ENCODE peak calls at places on chromosomes 2 and 18, in four cellular contexts. One of them, this sample, is unnamed.

GRCh38 chr2:27370816-27371620 is 602 bp downstream of the SNX17 start:
- DNase-seq in psoas muscle: peak
- DNase-seq in activated naive CD4-positive, alpha-beta T cell treated with anti-CD3 and anti-CD28 coated beads, Interleukin-2, amount 10 ng/mL, durations not matched to agents 7 days and 5 days: peak
- DNase-seq in ACHN: peak
- DNase-seq in this sample: peak

GRCh38 chr2:238242731-238243495 is 3.1 kb upstream of the HES6 start:
- DNase-seq in activated naive CD4-positive, alpha-beta T cell treated with anti-CD3 and anti-CD28 coated beads, Interleukin-2, amount 10 ng/mL, durations not matched to agents 7 days and 5 days: no peak
- DNase-seq in ACHN: no peak
- DNase-seq in psoas muscle: peak
- DNase-seq in this sample: no peak

GRCh38 chr2:32719933-32720716 is 92.3 kb downstream of the TTC27 start:
- DNase-seq in ACHN: no peak
- DNase-seq in activated naive CD4-positive, alpha-beta T cell treated with anti-CD3 and anti-CD28 coated beads, Interleukin-2, amount 10 ng/mL, durations not matched to agents 7 days and 5 days: no peak
- DNase-seq in psoas muscle: no peak
- DNase-seq in this sample: no peak

GRCh38 chr2:24586955-24587354 is 95.9 kb downstream of the NCOA1 start:
- DNase-seq in activated naive CD4-positive, alpha-beta T cell treated with anti-CD3 and anti-CD28 coated beads, Interleukin-2, amount 10 ng/mL, durations not matched to agents 7 days and 5 days: no peak
- DNase-seq in psoas muscle: no peak
- DNase-seq in ACHN: no peak
- DNase-seq in this sample: no peak

GRCh38 chr2:116094196-116094595 is 1651.8 kb downstream of the DPP10 start:
- DNase-seq in activated naive CD4-positive, alpha-beta T cell treated with anti-CD3 and anti-CD28 coated beads, Interleukin-2, amount 10 ng/mL, durations not matched to agents 7 days and 5 days: no peak
- DNase-seq in psoas muscle: no peak
- DNase-seq in ACHN: peak
- DNase-seq in this sample: no peak

GRCh38 chr18:34723143-34723542 is 13.0 kb downstream of the DTNA start:
- DNase-seq in psoas muscle: no peak
- DNase-seq in activated naive CD4-positive, alpha-beta T cell treated with anti-CD3 and anti-CD28 coated beads, Interleukin-2, amount 10 ng/mL, durations not matched to agents 7 days and 5 days: no peak
- DNase-seq in ACHN: no peak
- DNase-seq in this sample: no peak

GRCh38 chr2:144325086-144325485 is 194.8 kb downstream of the ZEB2 start:
- DNase-seq in ACHN: peak
- DNase-seq in psoas muscle: no peak
- DNase-seq in activated naive CD4-positive, alpha-beta T cell treated with anti-CD3 and anti-CD28 coated beads, Interleukin-2, amount 10 ng/mL, durations not matched to agents 7 days and 5 days: peak
- DNase-seq in this sample: no peak

GRCh38 chr2:7933665-7934064 is 748.2 kb upstream of the ID2 start:
- DNase-seq in activated naive CD4-positive, alpha-beta T cell treated with anti-CD3 and anti-CD28 coated beads, Interleukin-2, amount 10 ng/mL, durations not matched to agents 7 days and 5 days: no peak
- DNase-seq in ACHN: no peak
- DNase-seq in psoas muscle: no peak
- DNase-seq in this sample: no peak

GRCh38 chr2:18791172-18791797 is 201.9 kb upstream of the NT5C1B start:
- DNase-seq in psoas muscle: no peak
- DNase-seq in ACHN: no peak
- DNase-seq in activated naive CD4-positive, alpha-beta T cell treated with anti-CD3 and anti-CD28 coated beads, Interleukin-2, amount 10 ng/mL, durations not matched to agents 7 days and 5 days: no peak
- DNase-seq in this sample: peak

GRCh38 chr18:57301573-57302230 is 50.7 kb upstream of the ST8SIA3 start:
- DNase-seq in psoas muscle: no peak
- DNase-seq in ACHN: no peak
- DNase-seq in activated naive CD4-positive, alpha-beta T cell treated with anti-CD3 and anti-CD28 coated beads, Interleukin-2, amount 10 ng/mL, durations not matched to agents 7 days and 5 days: no peak
- DNase-seq in this sample: no peak

GRCh38 chr2:236730393-236730792 is 160.8 kb downstream of the ACKR3 start:
- DNase-seq in activated naive CD4-positive, alpha-beta T cell treated with anti-CD3 and anti-CD28 coated beads, Interleukin-2, amount 10 ng/mL, durations not matched to agents 7 days and 5 days: no peak
- DNase-seq in ACHN: no peak
- DNase-seq in psoas muscle: peak
- DNase-seq in this sample: peak

GRCh38 chr2:213848631-213849030 is 562.2 kb upstream of the VWC2L start:
- DNase-seq in activated naive CD4-positive, alpha-beta T cell treated with anti-CD3 and anti-CD28 coated beads, Interleukin-2, amount 10 ng/mL, durations not matched to agents 7 days and 5 days: no peak
- DNase-seq in ACHN: no peak
- DNase-seq in psoas muscle: no peak
- DNase-seq in this sample: no peak

GRCh38 chr2:119772767-119773166 is 13.0 kb downstream of the PTPN4 start:
- DNase-seq in psoas muscle: no peak
- DNase-seq in activated naive CD4-positive, alpha-beta T cell treated with anti-CD3 and anti-CD28 coated beads, Interleukin-2, amount 10 ng/mL, durations not matched to agents 7 days and 5 days: no peak
- DNase-seq in ACHN: no peak
- DNase-seq in this sample: no peak